ENCODE peak calls at places on chromosome 1, in eight cellular contexts. E is A549, L is mucosa of descending colon, S is astrocyte, X is fibroblast of lung, T is kidney, Q is heart left ventricle, A is body of pancreas. G is an unnamed sample. For H3K9me3, the result is how much of the 10 kb centered on the place peaks cover.

GRCh38 chr1:53381790-53382401 is 54.0 kb upstream of the LRP8 start:
- DNase-seq in E (peak), L (no peak), S (peak), X (peak), T (peak), Q (no peak), A (no peak), G (peak)

GRCh38 chr1:34162852-34163766 is 1.9 kb downstream of the CSMD2 start:
- DNase-seq in E (peak), L (peak), S (peak), X (peak), T (peak), Q (peak), A (peak), G (peak)

GRCh38 chr1:198416276-198416675 is 124.2 kb downstream of the ATP6V1G3 start:
- DNase-seq in E (no peak), L (no peak), S (peak), X (peak), T (no peak), Q (no peak), A (no peak), G (peak)

GRCh38 chr1:93681095-93681548 is 515 bp downstream of the BCAR3 start:
- DNase-seq in E (no peak), L (no peak), S (no peak), X (peak), T (peak), Q (peak), A (no peak), G (no peak)

GRCh38 chr1:64484651-64485050 is 14.7 kb downstream of the CACHD1 start:
- DNase-seq in E (no peak), L (no peak), S (peak), X (peak), T (no peak), Q (no peak), A (no peak), G (no peak)

GRCh38 chr1:154186177-154186576 is 5.7 kb downstream of the TPM3 start:
- DNase-seq in E (peak), L (peak), S (no peak), X (peak), T (no peak), Q (peak), A (peak), G (no peak)

GRCh38 chr1:16718908-16719533 is 21.3 kb upstream of the RNU1-4 start:
- DNase-seq in E (no peak), L (no peak), S (no peak), X (no peak), T (peak), Q (no peak), A (no peak), G (no peak)

GRCh38 chr1:213138892-213139291 is 87.9 kb downstream of the RPS6KC1 start:
- DNase-seq in E (no peak), L (no peak), S (peak), X (peak), T (no peak), Q (no peak), A (no peak), G (no peak)

GRCh38 chr1:7224644-7225043 is 439.4 kb downstream of the CAMTA1 start:
- DNase-seq in E (peak), L (peak), S (no peak), X (no peak), T (no peak), Q (peak), A (peak), G (no peak)

GRCh38 chr1:112546076-112546475 is 37.3 kb downstream of the WNT2B start:
- DNase-seq in E (no peak), L (no peak), S (no peak), X (no peak), T (no peak), Q (no peak), A (no peak), G (no peak)

GRCh38 chr1:15282038-15282437 is 35.0 kb downstream of the FHAD1 start:
- DNase-seq in E (no peak), L (no peak), S (no peak), X (no peak), T (peak), Q (no peak), A (no peak), G (no peak)

GRCh38 chr1:182295697-182296096 is 95.9 kb downstream of the GLUL start:
- DNase-seq in E (no peak), L (no peak), S (no peak), X (no peak), T (no peak), Q (no peak), A (no peak), G (no peak)
- H3K9me3 ChIP-seq in E (under half), L (under half), S (under half), X (under half), T (under half), Q (under half), A (under half), G (under half)

GRCh38 chr1:165152727-165153126 is 203.8 kb downstream of the LMX1A start:
- DNase-seq in E (peak), L (no peak), S (no peak), X (no peak), T (no peak), Q (no peak), A (no peak), G (no peak)
- TF ChIP-seq CTCF in E (peak), L (no peak), S (no peak), X (no peak), T (peak), Q (peak), A (peak), G (no peak)

DNA sequence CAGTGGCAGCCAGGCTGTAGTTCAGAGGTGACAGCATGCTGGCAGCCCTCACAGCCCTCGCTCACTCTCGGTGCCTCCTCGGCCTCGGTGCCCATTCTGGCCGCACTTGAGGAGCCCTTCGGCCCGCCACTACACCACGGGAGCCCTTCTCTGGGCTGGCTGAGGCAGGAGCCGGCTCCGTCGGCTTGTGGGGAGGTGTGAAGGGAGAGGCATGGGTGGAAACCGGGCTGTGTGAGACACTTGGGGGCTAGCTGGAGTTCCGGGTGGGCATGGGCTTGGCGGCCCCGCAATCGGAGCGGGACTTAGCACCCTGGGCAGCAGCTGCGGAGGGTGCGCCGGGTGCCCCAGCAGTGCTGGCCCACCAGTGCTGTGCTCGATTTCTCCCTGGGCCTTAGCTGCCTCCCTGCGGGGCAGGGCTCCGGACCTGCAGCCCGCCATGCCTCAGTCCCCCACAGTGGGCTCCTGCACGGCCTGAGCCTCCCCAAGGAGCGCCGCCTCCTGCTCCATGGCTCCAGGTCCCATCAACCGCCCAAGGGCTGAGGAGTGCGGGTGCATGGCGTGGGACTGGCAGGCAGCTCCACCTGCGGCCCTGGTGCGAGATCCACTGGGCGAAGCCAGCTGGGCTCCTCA is 396.8 kb downstream of the FAM72C start:
- DNase-seq in E (no peak), L (no peak), S (no peak), X (no peak), T (no peak), Q (no peak), A (no peak), G (no peak)
- H3K9me3 ChIP-seq in E (under half), L (under half), S (under half), X (under half), T (under half), Q (under half), A (under half), G (under half)

GRCh38 chr1:241639653-241640148 is 468 bp downstream of the CHML start:
- DNase-seq in E (peak), L (peak), S (peak), X (peak), T (peak), Q (peak), A (no peak), G (no peak)
- TF ChIP-seq CTCF in E (no peak), L (no peak), S (no peak), X (no peak), T (no peak), Q (no peak), A (no peak), G (no peak)

GRCh38 chr1:45071567-45071966 is 59.5 kb downstream of the UROD start:
- DNase-seq in E (no peak), L (no peak), S (no peak), X (no peak), T (no peak), Q (no peak), A (no peak), G (no peak)
- H3K9me3 ChIP-seq in E (under half), L (under half), S (under half), X (under half), T (under half), Q (under half), A (under half), G (under half)